ENCODE peak calls at places on chromosomes 7 and 10, in ten cellular contexts. B, S, C, X, T, M, U, N, Y and H are unnamed samples.

GRCh38 chr7:2433713-2434550 is 30.5 kb downstream of the CHST12 start:
- DNase-seq in N (no peak), Y (no peak), X (peak), M (no peak), C (no peak), B (no peak), U (no peak), T (no peak), S (peak), H (no peak)

GRCh38 chr10:14382022-14382421 is 51.3 kb upstream of the FRMD4A start:
- DNase-seq in T (no peak), C (no peak), Y (no peak), M (no peak), B (no peak), X (no peak), N (peak), U (no peak), S (no peak), H (no peak)

GRCh38 chr10:65350619-65351018 is 1575.2 kb upstream of the LRRTM3 start:
- DNase-seq in U (no peak), M (no peak), B (no peak), T (no peak), N (no peak), S (no peak), X (no peak), Y (no peak), C (no peak), H (no peak)

GRCh38 chr7:70040971-70041766 is 442.9 kb downstream of the AUTS2 start:
- DNase-seq in T (no peak), B (no peak), U (no peak), M (peak), S (peak), N (no peak), C (no peak), X (no peak), Y (peak), H (peak)

GRCh38 chr10:103693070-103693811 is 162.1 kb downstream of the SH3PXD2A start:
- DNase-seq in C (peak), N (no peak), U (no peak), M (no peak), Y (no peak), T (peak), S (peak), X (peak), B (no peak), H (peak)

GRCh38 chr7:111509298-111509697 is 53.0 kb downstream of the IMMP2L start:
- DNase-seq in T (no peak), M (no peak), C (no peak), B (no peak), U (no peak), N (no peak), X (no peak), Y (no peak), S (no peak), H (no peak)

GRCh38 chr7:136741941-136742340 is 126.5 kb upstream of the CHRM2 start:
- DNase-seq in T (no peak), N (no peak), M (no peak), U (no peak), B (no peak), S (no peak), Y (peak), C (no peak), X (no peak), H (no peak)

GRCh38 chr10:27685686-27686085 is 59.9 kb downstream of the MKX start:
- DNase-seq in T (no peak), S (no peak), X (no peak), N (no peak), C (no peak), Y (no peak), M (no peak), B (no peak), U (no peak), H (no peak)

GRCh38 chr7:151137841-151138540 is 29.5 kb downstream of the GBX1 start:
- DNase-seq in M (no peak), C (peak), X (peak), N (no peak), B (peak), U (no peak), S (peak), T (no peak), Y (no peak), H (no peak)

GRCh38 chr10:124332426-124332825 is 86.3 kb downstream of the OAT start:
- DNase-seq in U (no peak), X (no peak), M (peak), Y (no peak), C (no peak), N (no peak), S (no peak), B (no peak), T (no peak), H (no peak)

GRCh38 chr7:28126047-28127041 is 54.3 kb downstream of the JAZF1 start:
- DNase-seq in S (no peak), Y (no peak), C (no peak), B (no peak), U (no peak), M (peak), T (no peak), N (no peak), X (no peak), H (no peak)

GRCh38 chr7:67045496-67045995 is 48.9 kb downstream of the TYW1 start:
- DNase-seq in M (no peak), C (no peak), Y (no peak), S (no peak), X (no peak), T (no peak), U (no peak), B (no peak), N (no peak), H (no peak)